ENCODE peak calls at places on chromosome 6, in four cellular contexts. W, B, N and J are unnamed samples.

GRCh38 chr6:3282461-3283236 is 23.9 kb downstream of the PSMG4 start:
- DNase-seq in W (no peak), B (peak; percentile 3), N (no peak), J (no peak)

GRCh38 chr6:142482249-142482648 is 180.4 kb downstream of the ADGRG6 start:
- DNase-seq in W (no peak), B (no peak), N (no peak), J (no peak)

GRCh38 chr6:150876598-150876997 is 11.1 kb downstream of the MTHFD1L start:
- DNase-seq in W (no peak), B (peak; percentile 44), N (no peak), J (peak; percentile 85)

GRCh38 chr6:8006208-8006607 is 58.0 kb downstream of the BLOC1S5 start:
- DNase-seq in W (no peak), B (no peak), N (peak; percentile 67), J (no peak)

GRCh38 chr6:109662192-109662591 is 28.8 kb downstream of the AK9 start:
- DNase-seq in W (no peak), B (no peak), N (no peak), J (no peak)

GRCh38 chr6:35359744-35360348 is 17.5 kb downstream of the PPARD start:
- DNase-seq in W (no peak), B (no peak), N (no peak), J (no peak)

GRCh38 chr6:156658596-156659316 is 118.4 kb upstream of the ARID1B start:
- DNase-seq in W (no peak), B (no peak), N (no peak), J (no peak)

GRCh38 chr6:41097467-41098090 is 24.8 kb downstream of the NFYA start:
- DNase-seq in W (no peak), B (no peak), N (no peak), J (no peak)

GRCh38 chr6:132298344-132298949 is 102.8 kb downstream of the MOXD1 start:
- DNase-seq in W (no peak), B (peak; percentile 43), N (peak; percentile 13), J (peak; percentile 72)

GRCh38 chr6:77415706-77416105 is 47.6 kb downstream of the HTR1B start:
- DNase-seq in W (no peak), B (no peak), N (no peak), J (no peak)

GRCh38 chr6:92541457-92542060 is 877.8 kb downstream of the EPHA7 start:
- DNase-seq in W (no peak), B (no peak), N (no peak), J (no peak)

GRCh38 chr6:134493789-134494188 is 175.9 kb upstream of the SGK1 start:
- DNase-seq in W (no peak), B (no peak), N (no peak), J (no peak)

GRCh38 chr6:147841749-147842148 is 333.3 kb downstream of the SAMD5 start:
- DNase-seq in W (no peak), B (no peak), N (no peak), J (no peak)

GRCh38 chr6:101477436-101477835 is 83.9 kb downstream of the GRIK2 start:
- DNase-seq in W (no peak), B (no peak), N (no peak), J (no peak)

GRCh38 chr6:119848706-119849105 is 499.1 kb upstream of the MAN1A1 start:
- DNase-seq in W (no peak), B (no peak), N (no peak), J (no peak)

GRCh38 chr6:97626586-97627441 is 343.8 kb upstream of the MMS22L start:
- DNase-seq in W (peak; percentile 2), B (no peak), N (no peak), J (no peak)

GRCh38 chr6:34152806-34153565 is 7.1 kb upstream of the GRM4 start:
- DNase-seq in W (no peak), B (no peak), N (no peak), J (no peak)

GRCh38 chr6:147158881-147159280 is 45.3 kb upstream of the STXBP5 start:
- DNase-seq in W (no peak), B (no peak), N (no peak), J (no peak)

GRCh38 chr6:134517145-134517658 is 199.3 kb upstream of the SGK1 start:
- DNase-seq in W (peak; percentile 28), B (no peak), N (peak; percentile 65), J (peak; percentile 90)

GRCh38 chr6:34468378-34468892 is 2.6 kb downstream of the PACSIN1 start:
- DNase-seq in W (no peak), B (peak; percentile 40), N (no peak), J (no peak)